ENCODE peak calls at places on chromosome 2, in eight cellular contexts. Y is neuronal stem cell, F is heart right ventricle, A is uterus, V is cardiac fibroblast, E is fibroblast of lung, C is BJ, H is iPS DF 6.9. U is an unnamed sample.

GRCh38 chr2:43199492-43200481 is 26.6 kb downstream of the ZFP36L2 start:
- DNase-seq in Y (no peak), F (no peak), A (no peak), V (no peak), E (peak; percentile 26), C (no peak), H (no peak), U (peak; percentile 87)

GRCh38 chr2:127887452-127888219 is 1.9 kb upstream of the AMMECR1L start:
- DNase-seq in Y (no peak), F (no peak), A (no peak), V (peak; percentile 16), E (peak; percentile 7), C (no peak), H (no peak), U (no peak)

GRCh38 chr2:234368861-234369261 is 128.0 kb downstream of the ARL4C start:
- DNase-seq in Y (no peak), F (no peak), A (no peak), V (peak; percentile 12), E (peak; percentile 43), C (peak; percentile 32), H (no peak), U (peak; percentile 71)

GRCh38 chr2:1778566-1778965 is 34.3 kb upstream of the PXDN start:
- DNase-seq in Y (no peak), F (no peak), A (no peak), V (no peak), E (no peak), C (no peak), H (no peak), U (no peak)

GRCh38 chr2:216474925-216475670 is 23.5 kb upstream of the RPL37A start:
- DNase-seq in Y (no peak), F (no peak), A (no peak), V (no peak), E (no peak), C (no peak), H (no peak), U (no peak)

GRCh38 chr2:229713371-229714079 is 830 bp downstream of the DNER start:
- DNase-seq in Y (peak; percentile 59), F (no peak), A (no peak), V (peak; percentile 39), E (no peak), C (no peak), H (no peak), U (peak; percentile 16)

GRCh38 chr2:106160786-106161261 is 33.3 kb downstream of the UXS1 start:
- DNase-seq in Y (no peak), F (no peak), A (no peak), V (no peak), E (no peak), C (no peak), H (no peak), U (no peak)

GRCh38 chr2:35035883-35036282 is 1319.7 kb upstream of the CRIM1 start:
- DNase-seq in Y (no peak), F (no peak), A (no peak), V (no peak), E (no peak), C (no peak), H (no peak), U (peak; percentile 5)

GRCh38 chr2:74982581-74982980 is 24.1 kb downstream of the POLE4 start:
- DNase-seq in Y (no peak), F (no peak), A (no peak), V (peak; percentile 11), E (no peak), C (no peak), H (no peak), U (peak; percentile 24)

GRCh38 chr2:217695033-217695520 is 307.7 kb downstream of the TNS1 start:
- DNase-seq in Y (no peak), F (no peak), A (no peak), V (peak; percentile 93), E (peak; percentile 93), C (peak; percentile 99), H (no peak), U (peak; percentile 94)
- H3K4me3 ChIP-seq in Y (no peak overlapping the region), F (no peak overlapping the region), A (no peak overlapping the region), V (no peak overlapping the region), E (no peak overlapping the region), C (no peak overlapping the region), H (no peak overlapping the region), U (no peak overlapping the region)

GRCh38 chr2:118834901-118835738 is 12.3 kb downstream of the EN1 start:
- DNase-seq in Y (peak; percentile 37), F (no peak), A (no peak), V (no peak), E (no peak), C (no peak), H (no peak), U (no peak)
- H3K4me3 ChIP-seq in Y (peak overlapping the region; percentile 43), F (peak overlapping the region; percentile 47), A (peak overlapping the region; percentile 27), V (peak overlapping the region; percentile 38), E (peak overlapping the region; percentile 41), C (peak overlapping the region; percentile 31), H (peak overlapping the region; percentile 31), U (no peak overlapping the region)

DNA sequence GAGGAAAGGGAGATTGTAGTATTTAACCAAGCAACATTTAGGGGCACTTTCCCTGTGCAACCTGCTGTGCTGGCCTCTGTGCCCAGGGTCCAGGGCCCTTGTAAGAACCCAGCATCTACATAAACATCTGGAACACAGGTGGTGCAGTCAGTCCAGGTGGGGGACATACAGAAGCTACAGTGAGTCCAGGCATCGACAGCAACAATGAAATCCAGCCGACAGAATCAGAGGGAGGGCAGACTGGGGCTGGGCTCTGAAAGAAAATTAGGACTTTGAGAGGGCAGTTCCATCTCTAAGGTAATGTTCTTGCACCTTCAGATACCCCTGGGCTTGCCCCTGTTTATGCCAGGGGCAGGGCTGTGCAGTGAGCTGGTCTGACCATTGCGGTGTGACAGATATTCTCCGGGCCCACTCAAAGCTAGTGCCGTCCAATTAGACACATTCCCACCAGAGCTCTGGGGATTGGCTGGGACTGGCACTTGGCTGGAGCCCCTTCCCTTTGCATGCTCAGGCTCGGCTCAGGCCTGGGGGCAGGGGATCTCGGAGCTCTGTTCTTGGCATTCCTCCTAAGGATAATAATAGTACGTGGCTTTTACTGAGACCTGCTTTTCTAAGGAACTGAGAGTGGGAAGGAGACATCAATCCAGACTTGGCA is 5.4 kb downstream of the LBH start:
- DNase-seq in Y (no peak), F (no peak), A (no peak), V (no peak), E (no peak), C (no peak), H (no peak), U (no peak)
- H3K4me3 ChIP-seq in Y (no peak overlapping the region), F (no peak overlapping the region), A (no peak overlapping the region), V (no peak overlapping the region), E (peak overlapping the region; percentile 91), C (no peak overlapping the region), H (no peak overlapping the region), U (no peak overlapping the region)

DNA sequence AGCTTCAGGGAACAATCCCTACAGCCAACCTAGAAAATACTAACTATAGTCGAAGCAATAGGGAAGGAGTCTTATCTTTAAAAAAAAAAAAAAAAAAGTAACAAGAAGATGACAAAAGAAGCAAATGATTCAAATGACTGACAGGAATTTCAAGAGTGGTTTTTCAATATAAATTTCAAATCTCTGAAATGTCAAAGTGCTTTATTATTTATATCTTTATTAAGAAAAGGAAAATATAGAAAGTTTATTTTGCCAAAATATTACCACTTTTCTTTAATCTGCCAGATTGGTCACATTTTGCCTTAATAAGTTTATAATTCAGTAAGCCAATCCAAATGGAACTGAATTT is 63.5 kb upstream of the HNRNPA3 start:
- DNase-seq in Y (no peak), F (no peak), A (no peak), V (no peak), E (no peak), C (no peak), H (no peak), U (no peak)
- H3K4me3 ChIP-seq in Y (no peak overlapping the region), F (peak overlapping the region; percentile 45), A (no peak overlapping the region), V (no peak overlapping the region), E (peak overlapping the region; percentile 49), C (no peak overlapping the region), H (no peak overlapping the region), U (no peak overlapping the region)

GRCh38 chr2:200306719-200306968 is 151 bp downstream of the SPATS2L start:
- DNase-seq in Y (peak; percentile 18), F (no peak), A (no peak), V (no peak), E (no peak), C (no peak), H (no peak), U (no peak)

GRCh38 chr2:200306969-200307811 is 697 bp downstream of the SPATS2L start:
- DNase-seq in Y (peak; percentile 50), F (peak; percentile 26), A (peak; percentile 36), V (peak; percentile 33), E (peak; percentile 43), C (no peak), H (no peak), U (peak; percentile 52)

GRCh38 chr2:200308421-200309295 is 2.2 kb downstream of the SPATS2L start:
- DNase-seq in Y (no peak), F (no peak), A (no peak), V (peak; percentile 43), E (peak; percentile 49), C (no peak), H (no peak), U (no peak)

GRCh38 chr2:200309296-200309846 is 2.9 kb downstream of the SPATS2L start:
- DNase-seq in Y (no peak), F (no peak), A (no peak), V (no peak), E (no peak), C (no peak), H (no peak), U (peak; percentile 41)

DNA sequence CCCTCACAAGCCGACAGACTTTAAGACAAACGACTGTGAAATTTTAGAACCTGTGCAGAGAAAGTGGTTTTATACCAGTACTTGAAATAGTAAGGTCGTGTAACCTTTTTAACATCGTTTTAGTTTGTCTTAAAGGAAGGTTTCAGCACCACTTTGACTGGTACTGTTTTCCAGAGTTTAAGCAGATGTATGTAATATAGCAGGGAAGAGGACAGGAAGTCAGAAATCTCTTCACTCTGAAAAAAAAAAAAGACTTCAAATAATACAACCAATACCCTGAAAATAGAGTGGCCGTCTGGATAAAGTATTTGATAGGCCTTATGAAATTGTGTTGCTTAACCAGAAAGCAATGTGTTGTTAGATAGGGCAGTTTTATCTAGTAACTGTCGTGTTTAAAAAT is 1.5 kb downstream of the SPATS2L start:
- DNase-seq in Y (no peak), F (no peak), A (no peak), V (peak; percentile 55), E (peak; percentile 49), C (no peak), H (no peak), U (peak; percentile 26)
- H3K4me3 ChIP-seq in Y (peak overlapping the region; percentile 74), F (peak overlapping the region; percentile 95), A (peak overlapping the region; percentile 99), V (peak overlapping the region; percentile 73), E (peak overlapping the region; percentile 72), C (peak overlapping the region; percentile 75), H (peak overlapping the region; percentile 18), U (peak overlapping the region; percentile 49)